ENCODE peak calls at places on chromosomes 5 and 9, in ten cellular contexts. One of them, this sample, is unnamed.

GRCh38 chr5:124655211-124655880 is 91.1 kb downstream of the ZNF608 start:
- DNase-seq in GM20000: no peak
- DNase-seq in WERI-Rb-1: no peak
- DNase-seq in non-pigmented ciliary epithelial cell: no peak
- DNase-seq in NCI-H1092 treated with DMSO at 0.1 percent for 48 hours: no peak
- DNase-seq in HFFc6: no peak
- DNase-seq in NCI-H146: peak; percentile 82
- DNase-seq in neuronal stem cell: no peak
- DNase-seq in stimulated activated CD4-positive, alpha-beta T cell treated with anti-CD3 and anti-CD28 coated beads, Interleukin-12 subunit alpha, Interleukin-12 subunit beta, amount 100 ng/mL, for 4 hours: no peak
- DNase-seq in SIG-M5: no peak
- DNase-seq in this sample: no peak

GRCh38 chr9:81498576-81498975 is 190.8 kb downstream of the TLE1 start:
- DNase-seq in stimulated activated CD4-positive, alpha-beta T cell treated with anti-CD3 and anti-CD28 coated beads, Interleukin-12 subunit alpha, Interleukin-12 subunit beta, amount 100 ng/mL, for 4 hours: no peak
- DNase-seq in non-pigmented ciliary epithelial cell: no peak
- DNase-seq in SIG-M5: no peak
- DNase-seq in WERI-Rb-1: no peak
- DNase-seq in GM20000: no peak
- DNase-seq in neuronal stem cell: no peak
- DNase-seq in HFFc6: no peak
- DNase-seq in NCI-H146: no peak
- DNase-seq in NCI-H1092 treated with DMSO at 0.1 percent for 48 hours: no peak
- DNase-seq in this sample: no peak

GRCh38 chr5:7321724-7322123 is 74.2 kb upstream of the ADCY2 start:
- DNase-seq in stimulated activated CD4-positive, alpha-beta T cell treated with anti-CD3 and anti-CD28 coated beads, Interleukin-12 subunit alpha, Interleukin-12 subunit beta, amount 100 ng/mL, for 4 hours: no peak
- DNase-seq in NCI-H146: no peak
- DNase-seq in HFFc6: peak; percentile 99
- DNase-seq in NCI-H1092 treated with DMSO at 0.1 percent for 48 hours: no peak
- DNase-seq in neuronal stem cell: no peak
- DNase-seq in non-pigmented ciliary epithelial cell: peak; percentile 55
- DNase-seq in SIG-M5: no peak
- DNase-seq in WERI-Rb-1: no peak
- DNase-seq in GM20000: no peak
- DNase-seq in this sample: no peak

GRCh38 chr5:174828786-174829510 is 104.6 kb downstream of the MSX2 start:
- DNase-seq in SIG-M5: no peak
- DNase-seq in NCI-H1092 treated with DMSO at 0.1 percent for 48 hours: no peak
- DNase-seq in WERI-Rb-1: no peak
- DNase-seq in non-pigmented ciliary epithelial cell: no peak
- DNase-seq in stimulated activated CD4-positive, alpha-beta T cell treated with anti-CD3 and anti-CD28 coated beads, Interleukin-12 subunit alpha, Interleukin-12 subunit beta, amount 100 ng/mL, for 4 hours: no peak
- DNase-seq in HFFc6: no peak
- DNase-seq in NCI-H146: no peak
- DNase-seq in neuronal stem cell: no peak
- DNase-seq in GM20000: no peak
- DNase-seq in this sample: no peak

GRCh38 chr5:57834829-57835554 is 352.4 kb upstream of the ACTBL2 start:
- DNase-seq in GM20000: no peak
- DNase-seq in stimulated activated CD4-positive, alpha-beta T cell treated with anti-CD3 and anti-CD28 coated beads, Interleukin-12 subunit alpha, Interleukin-12 subunit beta, amount 100 ng/mL, for 4 hours: no peak
- DNase-seq in NCI-H1092 treated with DMSO at 0.1 percent for 48 hours: no peak
- DNase-seq in NCI-H146: peak; percentile 57
- DNase-seq in WERI-Rb-1: peak; percentile 88
- DNase-seq in neuronal stem cell: peak; percentile 26
- DNase-seq in HFFc6: no peak
- DNase-seq in SIG-M5: no peak
- DNase-seq in non-pigmented ciliary epithelial cell: no peak
- DNase-seq in this sample: peak; percentile 10

GRCh38 chr9:37921546-37922300 is 17.8 kb upstream of the SLC25A51 start:
- DNase-seq in SIG-M5: no peak
- DNase-seq in WERI-Rb-1: no peak
- DNase-seq in stimulated activated CD4-positive, alpha-beta T cell treated with anti-CD3 and anti-CD28 coated beads, Interleukin-12 subunit alpha, Interleukin-12 subunit beta, amount 100 ng/mL, for 4 hours: no peak
- DNase-seq in neuronal stem cell: no peak
- DNase-seq in NCI-H1092 treated with DMSO at 0.1 percent for 48 hours: no peak
- DNase-seq in NCI-H146: no peak
- DNase-seq in HFFc6: no peak
- DNase-seq in non-pigmented ciliary epithelial cell: no peak
- DNase-seq in GM20000: no peak
- DNase-seq in this sample: no peak

GRCh38 chr9:34079181-34079580 is 30.5 kb upstream of the UBAP2 start:
- DNase-seq in NCI-H146: no peak
- DNase-seq in stimulated activated CD4-positive, alpha-beta T cell treated with anti-CD3 and anti-CD28 coated beads, Interleukin-12 subunit alpha, Interleukin-12 subunit beta, amount 100 ng/mL, for 4 hours: no peak
- DNase-seq in non-pigmented ciliary epithelial cell: peak; percentile 27
- DNase-seq in SIG-M5: no peak
- DNase-seq in HFFc6: peak; percentile 41
- DNase-seq in neuronal stem cell: no peak
- DNase-seq in GM20000: no peak
- DNase-seq in NCI-H1092 treated with DMSO at 0.1 percent for 48 hours: no peak
- DNase-seq in WERI-Rb-1: no peak
- DNase-seq in this sample: no peak

GRCh38 chr5:149406203-149406978 is 27.3 kb upstream of the IL17B start:
- DNase-seq in NCI-H146: no peak
- DNase-seq in non-pigmented ciliary epithelial cell: no peak
- DNase-seq in stimulated activated CD4-positive, alpha-beta T cell treated with anti-CD3 and anti-CD28 coated beads, Interleukin-12 subunit alpha, Interleukin-12 subunit beta, amount 100 ng/mL, for 4 hours: no peak
- DNase-seq in HFFc6: peak; percentile 77
- DNase-seq in neuronal stem cell: no peak
- DNase-seq in SIG-M5: no peak
- DNase-seq in WERI-Rb-1: no peak
- DNase-seq in GM20000: no peak
- DNase-seq in NCI-H1092 treated with DMSO at 0.1 percent for 48 hours: no peak
- DNase-seq in this sample: peak; percentile 79

GRCh38 chr5:80620206-80620605 is 34.2 kb upstream of the MSH3 start:
- DNase-seq in neuronal stem cell: no peak
- DNase-seq in GM20000: no peak
- DNase-seq in NCI-H1092 treated with DMSO at 0.1 percent for 48 hours: no peak
- DNase-seq in SIG-M5: no peak
- DNase-seq in non-pigmented ciliary epithelial cell: peak; percentile 51
- DNase-seq in stimulated activated CD4-positive, alpha-beta T cell treated with anti-CD3 and anti-CD28 coated beads, Interleukin-12 subunit alpha, Interleukin-12 subunit beta, amount 100 ng/mL, for 4 hours: no peak
- DNase-seq in HFFc6: peak; percentile 15
- DNase-seq in WERI-Rb-1: no peak
- DNase-seq in NCI-H146: no peak
- DNase-seq in this sample: no peak